ENCODE peak calls at places on chromosome 15, in seven cellular contexts. O is Peyer's patch; W is cardiac muscle cell; A is H1; I is CD8-positive, alpha-beta T cell; M is endothelial cell of umbilical vein; D is stomach. K is an unnamed sample.

GRCh38 chr15:81504170-81504905 is 130.3 kb upstream of the TMC3 start:
- DNase-seq in O (no peak), W (peak), A (no peak), I (no peak), M (peak), D (no peak), K (no peak)

GRCh38 chr15:40843885-40844542 is at the start of gene SPINT1:
- DNase-seq in O (peak), W (no peak), A (no peak), I (no peak), M (no peak), D (peak), K (no peak)

GRCh38 chr15:81225161-81225671 is 28.5 kb downstream of the IL16 start:
- DNase-seq in O (peak), W (peak), A (no peak), I (no peak), M (no peak), D (no peak), K (no peak)

GRCh38 chr15:51758645-51759044 is 7.2 kb downstream of the TMOD2 start:
- DNase-seq in O (no peak), W (peak), A (no peak), I (no peak), M (no peak), D (peak), K (no peak)

GRCh38 chr15:81410318-81410753 is 36.3 kb upstream of the TMC3 start:
- DNase-seq in O (peak), W (peak), A (peak), I (no peak), M (peak), D (no peak), K (peak)

GRCh38 chr15:82585072-82585471 is 44.8 kb upstream of the RPS17 start:
- DNase-seq in O (no peak), W (peak), A (no peak), I (no peak), M (no peak), D (no peak), K (no peak)

GRCh38 chr15:25436707-25437106 is 2.1 kb downstream of the UBE3A start:
- DNase-seq in O (no peak), W (no peak), A (no peak), I (no peak), M (no peak), D (no peak), K (no peak)

GRCh38 chr15:65077981-65078352 is 1.4 kb downstream of the KBTBD13 start:
- DNase-seq in O (peak), W (peak), A (peak), I (peak), M (peak), D (peak), K (no peak)

GRCh38 chr15:80246425-80246894 is 5.6 kb downstream of the CTXND1 start:
- DNase-seq in O (no peak), W (no peak), A (no peak), I (no peak), M (no peak), D (peak), K (no peak)

GRCh38 chr15:75431250-75431649 is 20.2 kb downstream of the SIN3A start:
- DNase-seq in O (no peak), W (peak), A (no peak), I (no peak), M (no peak), D (no peak), K (no peak)

GRCh38 chr15:28887344-28888174 is 1.8 kb downstream of the APBA2 start:
- DNase-seq in O (no peak), W (no peak), A (no peak), I (no peak), M (no peak), D (no peak), K (no peak)

GRCh38 chr15:70491183-70491621 is 272.2 kb downstream of the UACA start:
- DNase-seq in O (no peak), W (peak), A (no peak), I (no peak), M (no peak), D (no peak), K (no peak)

GRCh38 chr15:70713547-70714414 is 49.6 kb downstream of the UACA start:
- DNase-seq in O (no peak), W (peak), A (no peak), I (no peak), M (peak), D (no peak), K (no peak)

GRCh38 chr15:75170711-75171341 is 30.9 kb upstream of the C15orf39 start:
- DNase-seq in O (peak), W (peak), A (no peak), I (no peak), M (no peak), D (no peak), K (no peak)

GRCh38 chr15:49137861-49138260 is 17.5 kb downstream of the COPS2 start:
- DNase-seq in O (no peak), W (no peak), A (no peak), I (no peak), M (peak), D (no peak), K (no peak)

GRCh38 chr15:70185251-70185711 is 87.6 kb upstream of the TLE3 start:
- DNase-seq in O (no peak), W (peak), A (no peak), I (no peak), M (no peak), D (no peak), K (no peak)

GRCh38 chr15:75211436-75212199 is 9.9 kb downstream of the C15orf39 start:
- DNase-seq in O (no peak), W (peak), A (no peak), I (no peak), M (no peak), D (no peak), K (no peak)

GRCh38 chr15:101382544-101382943 is 87.5 kb upstream of the SNRPA1 start:
- DNase-seq in O (no peak), W (no peak), A (no peak), I (no peak), M (no peak), D (no peak), K (no peak)

GRCh38 chr15:35519536-35520149 is 26.3 kb downstream of the DPH6 start:
- DNase-seq in O (no peak), W (peak), A (no peak), I (no peak), M (peak), D (no peak), K (peak)

GRCh38 chr15:99963096-99963825 is 230.0 kb upstream of the LYSMD4 start:
- DNase-seq in O (peak), W (peak), A (no peak), I (no peak), M (no peak), D (no peak), K (no peak)

GRCh38 chr15:62277816-62278394 is 112.8 kb upstream of the C2CD4B start:
- DNase-seq in O (no peak), W (no peak), A (no peak), I (no peak), M (no peak), D (no peak), K (no peak)

GRCh38 chr15:62278534-62278933 is 113.4 kb upstream of the C2CD4B start:
- DNase-seq in O (no peak), W (no peak), A (no peak), I (no peak), M (no peak), D (no peak), K (no peak)

GRCh38 chr15:62275818-62276217 is 110.7 kb upstream of the C2CD4B start:
- DNase-seq in O (no peak), W (no peak), A (no peak), I (no peak), M (no peak), D (no peak), K (no peak)

DNA sequence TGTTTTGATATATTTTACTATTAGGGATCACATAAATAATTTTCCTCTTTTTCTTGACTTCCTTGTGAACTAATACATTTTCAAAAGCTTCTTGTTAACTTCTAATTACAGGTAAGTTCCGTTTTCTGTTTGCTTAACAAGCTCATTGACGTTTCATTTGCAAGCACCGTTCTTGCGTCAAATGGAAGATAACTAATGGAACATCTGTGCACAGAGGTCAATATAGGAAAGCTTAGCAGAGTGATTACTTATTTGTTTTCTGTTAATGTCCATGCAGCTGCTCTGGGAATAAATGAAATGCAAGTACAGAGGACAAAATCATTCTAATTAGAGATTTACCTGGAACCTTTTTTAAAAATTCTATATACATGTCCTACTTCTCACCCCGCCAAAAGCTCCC is 115.5 kb upstream of the C2CD4B start:
- DNase-seq in O (no peak), W (no peak), A (no peak), I (no peak), M (no peak), D (no peak), K (no peak)
- H3K4me3 ChIP-seq in O (no peak), W (no peak), A (no peak), I (no peak), M (no peak), D (no peak), K (no peak)

GRCh38 chr15:77819271-77819806 is 186.6 kb upstream of the LINGO1 start:
- DNase-seq in O (no peak), W (no peak), A (no peak), I (no peak), M (no peak), D (no peak), K (no peak)

GRCh38 chr15:77821959-77822256 is 189.2 kb upstream of the LINGO1 start:
- DNase-seq in O (no peak), W (no peak), A (no peak), I (no peak), M (no peak), D (no peak), K (no peak)

GRCh38 chr15:77818484-77819270 is 186.0 kb upstream of the LINGO1 start:
- DNase-seq in O (no peak), W (no peak), A (no peak), I (no peak), M (no peak), D (no peak), K (no peak)

GRCh38 chr15:77821188-77821958 is 188.7 kb upstream of the LINGO1 start:
- DNase-seq in O (peak), W (peak), A (peak), I (no peak), M (peak), D (peak), K (peak)

DNA sequence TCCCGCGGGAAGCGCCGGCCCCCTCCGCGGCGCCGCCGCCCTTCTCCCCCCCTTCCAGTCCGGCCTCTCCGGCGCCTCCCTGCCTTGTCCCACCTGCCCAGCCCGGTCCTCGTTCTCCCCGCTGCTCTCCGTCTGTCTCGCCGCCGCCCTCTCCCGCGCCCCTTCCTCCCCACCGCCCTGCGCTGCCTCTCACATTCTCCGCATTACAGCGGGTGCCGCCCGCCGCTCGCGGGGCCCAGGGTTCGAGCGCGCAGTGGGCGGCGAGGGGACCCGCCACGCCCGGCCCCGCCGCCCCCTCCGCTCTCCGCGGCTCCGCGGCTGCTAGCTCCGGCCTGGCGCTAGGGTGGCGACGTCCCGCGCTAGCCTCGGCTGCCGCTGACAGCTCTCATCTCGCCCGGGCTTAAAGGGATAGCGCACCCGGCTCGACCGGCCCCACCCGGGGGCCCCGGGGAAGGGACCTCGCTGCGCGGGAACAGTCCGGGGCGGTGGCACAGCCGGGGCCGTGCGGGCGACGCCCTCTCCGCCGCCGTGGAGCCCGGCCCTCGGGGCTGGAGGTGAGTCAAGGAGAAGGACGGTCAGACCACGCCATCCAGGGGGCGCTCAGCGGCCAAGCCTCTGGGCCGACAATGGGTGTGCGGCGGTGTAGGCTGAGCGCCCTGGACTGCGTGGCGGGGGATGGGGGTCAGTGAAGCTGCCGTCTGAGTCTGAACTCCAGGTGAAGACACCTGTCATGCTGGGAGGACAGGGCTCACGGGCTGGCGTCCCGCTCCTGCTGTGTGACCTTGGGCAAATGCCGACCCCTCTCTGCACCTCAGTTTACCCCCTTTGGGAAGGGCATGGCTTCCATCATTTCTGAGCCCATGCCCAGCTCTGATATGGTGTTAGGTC is 187.4 kb upstream of the LINGO1 start:
- DNase-seq in O (no peak), W (peak), A (no peak), I (no peak), M (peak), D (no peak), K (no peak)
- TF ChIP-seq CTCF in O (no peak), W (peak), A (peak), I (no peak), M (peak), D (no peak), K (peak)

GRCh38 chr15:23565395-23566069 is at the start of gene MKRN3:
- DNase-seq in O (no peak), W (peak), A (no peak), I (peak), M (peak), D (no peak), K (peak)

GRCh38 chr15:23561914-23562313 is 3.6 kb upstream of the MKRN3 start:
- DNase-seq in O (no peak), W (no peak), A (no peak), I (no peak), M (no peak), D (no peak), K (no peak)

GRCh38 chr15:23566070-23567050 is 886 bp downstream of the MKRN3 start:
- DNase-seq in O (no peak), W (no peak), A (no peak), I (peak), M (peak), D (no peak), K (no peak)

GRCh38 chr15:23567921-23568320 is 2.4 kb downstream of the MKRN3 start:
- DNase-seq in O (no peak), W (no peak), A (no peak), I (no peak), M (no peak), D (no peak), K (no peak)

DNA sequence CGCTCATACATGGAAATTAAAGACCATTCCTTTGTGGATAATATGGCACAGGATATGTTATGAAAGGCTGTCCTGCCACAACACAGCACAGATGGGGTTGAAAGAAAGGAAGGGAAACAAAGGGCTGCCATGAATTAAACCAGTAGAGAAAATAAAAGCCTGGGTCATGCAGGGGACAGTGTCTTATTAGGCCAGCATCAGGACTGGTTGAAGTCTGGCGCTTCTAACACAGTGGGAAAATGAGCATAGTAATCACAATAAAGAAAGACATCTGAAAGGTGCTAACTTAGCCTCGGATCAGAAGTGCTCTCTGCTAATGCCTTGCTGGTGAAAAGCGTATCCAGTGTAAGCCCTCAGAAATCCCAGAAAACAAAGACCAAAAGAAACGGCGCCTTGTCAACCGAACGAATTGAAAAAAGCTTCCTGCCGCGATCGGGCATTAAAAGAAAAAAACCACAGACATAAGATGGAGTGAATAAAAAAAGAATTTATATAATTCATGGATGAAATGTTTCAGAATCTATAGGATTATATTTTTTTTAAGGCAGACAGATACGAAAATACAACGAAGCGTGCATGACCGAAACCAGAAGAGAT is 578 bp upstream of the MKRN3 start:
- DNase-seq in O (no peak), W (no peak), A (no peak), I (no peak), M (peak), D (no peak), K (no peak)
- H3K4me3 ChIP-seq in O (peak), W (no peak), A (no peak), I (no peak), M (no peak), D (no peak), K (peak)

DNA sequence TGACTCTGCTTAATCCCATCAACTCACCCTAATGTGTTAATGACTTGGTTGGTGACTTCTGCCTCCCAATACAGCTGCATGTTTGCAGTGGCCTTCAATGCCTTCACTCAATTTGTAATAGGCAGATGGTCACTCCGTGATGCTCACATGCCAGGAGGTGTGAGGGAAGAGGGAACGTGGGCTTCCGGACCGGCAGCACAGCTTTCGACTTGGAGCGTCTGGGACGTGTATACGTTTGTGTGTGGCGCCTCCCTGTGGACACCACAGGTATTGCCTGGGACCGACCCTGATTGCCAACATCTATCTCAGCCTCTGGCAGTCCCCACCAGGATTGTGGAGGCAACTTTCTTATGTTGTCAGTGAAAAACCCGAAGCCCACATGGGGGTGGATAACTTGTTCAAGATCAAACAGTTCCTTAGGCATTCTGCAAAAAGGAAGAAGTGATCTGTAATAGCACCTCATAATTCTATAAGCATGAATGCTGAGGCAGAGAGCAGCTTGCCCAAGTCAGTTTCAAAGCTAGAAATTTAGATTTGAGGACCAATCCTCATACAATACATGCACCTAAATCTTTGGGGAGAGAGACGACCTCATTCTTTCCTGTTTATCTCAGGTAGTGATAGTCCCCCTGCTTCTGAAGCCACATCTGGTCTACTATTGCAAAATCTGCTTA is 16.9 kb downstream of the MRPL46 start:
- DNase-seq in O (peak), W (peak), A (peak), I (peak), M (peak), D (peak), K (no peak)
- TF ChIP-seq CTCF in O (peak), W (peak), A (peak), I (peak), M (peak), D (no peak), K (peak)

GRCh38 chr15:31799711-31800321 is 230.5 kb upstream of the CHRNA7 start:
- DNase-seq in O (no peak), W (no peak), A (no peak), I (no peak), M (no peak), D (no peak), K (no peak)
- H3K4me3 ChIP-seq in O (no peak), W (no peak), A (no peak), I (no peak), M (no peak), D (no peak), K (no peak)